ENCODE peak calls at places on chromosomes 13 and 19, in ten cellular contexts. F is effector memory CD8-positive, alpha-beta T cell; T is naive thymus-derived CD8-positive, alpha-beta T cell; L is A549; D is pancreas; P is CD4-positive, CD25-positive, alpha-beta regulatory T cell; S is body of pancreas; G is T-helper 17 cell; R is activated T-cell treated with anti-CD3 and anti-CD28 coated beads, Interleukin-2, amount 50 U/mL, for 4 hours; O is HCT116. M is an unnamed sample.

GRCh38 chr13:27403727-27404385 is 20.6 kb upstream of the GTF3A start:
- ATAC-seq in R (no peak), F (no peak), T (no peak), S (peak), D (peak), G (no peak), O (no peak), P (no peak), L (no peak), M (no peak)

GRCh38 chr13:41652735-41653361 is 195.5 kb downstream of the RGCC start:
- ATAC-seq in D (peak), T (no peak), P (no peak), G (peak), F (peak), O (no peak), R (no peak), S (peak), L (peak), M (peak)

GRCh38 chr13:73767191-73767741 is 366.9 kb downstream of the KLF12 start:
- ATAC-seq in F (no peak), R (peak), L (no peak), O (no peak), T (peak), D (no peak), S (no peak), G (peak), P (no peak), M (no peak)

GRCh38 chr13:106599875-106600797 is 32.2 kb upstream of the ARGLU1 start:
- ATAC-seq in T (peak), G (no peak), P (no peak), D (no peak), S (no peak), R (peak), O (no peak), L (no peak), F (no peak), M (no peak)

GRCh38 chr19:48607359-48607755 is 815 bp downstream of the SPACA4 start:
- ATAC-seq in F (no peak), S (no peak), D (no peak), P (no peak), T (no peak), L (no peak), R (no peak), O (no peak), G (no peak), M (no peak)

GRCh38 chr13:106919638-106920037 is 351.7 kb upstream of the ARGLU1 start:
- ATAC-seq in O (no peak), F (no peak), T (no peak), L (no peak), G (no peak), S (peak), D (peak), P (no peak), R (no peak), M (peak)

GRCh38 chr13:94169783-94170513 is 309.5 kb downstream of the DCT start:
- ATAC-seq in T (no peak), D (peak), O (no peak), S (no peak), R (no peak), P (no peak), F (no peak), L (no peak), G (no peak), M (peak)

GRCh38 chr19:19259741-19260140 is 13.4 kb downstream of the TM6SF2 start:
- ATAC-seq in L (peak), P (no peak), S (no peak), D (no peak), F (no peak), O (peak), G (no peak), T (no peak), R (no peak), M (no peak)

GRCh38 chr13:31882794-31883193 is 143.5 kb downstream of the RXFP2 start:
- ATAC-seq in R (no peak), P (no peak), T (no peak), O (no peak), F (no peak), L (no peak), G (no peak), S (no peak), D (no peak), M (no peak)

GRCh38 chr19:54302252-54302651 is 10.7 kb downstream of the LILRA5 start:
- ATAC-seq in G (no peak), O (no peak), F (no peak), T (no peak), L (no peak), P (no peak), S (no peak), D (no peak), R (no peak), M (no peak)

GRCh38 chr19:15195381-15195964 is 5.3 kb downstream of the NOTCH3 start:
- ATAC-seq in R (peak), S (peak), T (peak), P (no peak), D (peak), L (peak), F (peak), O (peak), G (no peak), M (peak)

GRCh38 chr19:30864460-30865215 is 484.6 kb downstream of the TSHZ3 start:
- ATAC-seq in L (no peak), T (no peak), O (no peak), R (no peak), P (no peak), F (no peak), G (no peak), D (no peak), S (no peak), M (no peak)

GRCh38 chr13:50437252-50437651 is 406.2 kb downstream of the DLEU7 start:
- ATAC-seq in L (no peak), O (no peak), T (no peak), S (no peak), G (no peak), F (no peak), R (no peak), D (no peak), P (no peak), M (no peak)

GRCh38 chr13:79999601-80000000 is 341.3 kb downstream of the SPRY2 start:
- ATAC-seq in D (no peak), R (no peak), L (no peak), F (no peak), P (no peak), S (no peak), O (no peak), T (no peak), G (no peak), M (no peak)

GRCh38 chr19:43595999-43596841 is at the start of the genes IRGQ and ZNF576:
- ATAC-seq in R (peak), S (peak), P (peak), L (peak), O (peak), G (peak), D (peak), T (peak), F (peak), M (peak)

GRCh38 chr13:44710576-44710975 is 134.4 kb upstream of the TSC22D1 start:
- ATAC-seq in T (no peak), O (peak), P (no peak), L (peak), G (no peak), D (no peak), R (peak), S (no peak), F (no peak), M (no peak)

GRCh38 chr13:43373400-43373799 is 350.0 kb downstream of the DNAJC15 start:
- ATAC-seq in P (no peak), T (no peak), D (no peak), G (no peak), F (no peak), L (no peak), R (no peak), S (no peak), O (no peak), M (no peak)

GRCh38 chr19:27909861-27910260 is 1303.1 kb downstream of the UQCRFS1 start:
- ATAC-seq in F (no peak), P (no peak), G (no peak), S (no peak), O (no peak), D (no peak), T (no peak), R (no peak), L (no peak), M (no peak)

GRCh38 chr13:39571502-39572092 is 31.4 kb downstream of the LHFPL6 start:
- ATAC-seq in G (no peak), T (no peak), O (no peak), F (no peak), D (no peak), P (no peak), S (no peak), R (no peak), L (no peak), M (no peak)

GRCh38 chr19:9671654-9672053 is 3.2 kb downstream of the ZNF562 start:
- ATAC-seq in L (no peak), D (no peak), R (no peak), T (no peak), P (no peak), F (no peak), G (no peak), S (no peak), O (no peak), M (no peak)

GRCh38 chr19:5843295-5843927 is 3.9 kb upstream of the FUT6 start:
- ATAC-seq in P (no peak), L (no peak), S (no peak), G (no peak), O (no peak), T (no peak), F (no peak), D (no peak), R (no peak), M (no peak)

GRCh38 chr19:47542030-47542475 is 27.2 kb upstream of the NAPA start:
- ATAC-seq in P (no peak), L (no peak), S (no peak), D (no peak), G (no peak), O (no peak), F (peak), R (no peak), T (no peak), M (peak)

GRCh38 chr19:10207026-10207425 is 12.3 kb upstream of the DNMT1 start:
- ATAC-seq in F (no peak), O (no peak), T (no peak), G (no peak), D (no peak), R (no peak), S (no peak), L (no peak), P (no peak), M (no peak)

GRCh38 chr13:45932611-45933182 is 81.1 kb upstream of the SIAH3 start:
- ATAC-seq in D (peak), P (no peak), O (no peak), L (no peak), R (no peak), T (no peak), G (no peak), S (no peak), F (no peak), M (no peak)

GRCh38 chr13:51945149-51945548 is 66.1 kb downstream of the ATP7B start:
- ATAC-seq in S (no peak), G (no peak), F (no peak), P (no peak), R (no peak), O (no peak), L (no peak), D (no peak), T (no peak), M (no peak)

GRCh38 chr19:55312621-55313117 is 12.5 kb downstream of the TMEM150B start:
- ATAC-seq in S (no peak), L (peak), R (no peak), D (no peak), O (peak), F (no peak), G (no peak), P (no peak), T (no peak), M (no peak)

GRCh38 chr13:44303681-44304432 is 69.8 kb upstream of the SERP2 start:
- ATAC-seq in S (peak), G (no peak), O (no peak), D (peak), T (no peak), P (no peak), R (no peak), F (no peak), L (no peak), M (peak)

GRCh38 chr13:52405369-52405766 is 604 bp downstream of the THSD1 start:
- ATAC-seq in R (peak), P (no peak), L (peak), T (peak), G (peak), D (no peak), S (no peak), O (no peak), F (peak), M (no peak)

GRCh38 chr13:25872871-25873607 is 178.8 kb downstream of the SHISA2 start:
- ATAC-seq in D (no peak), G (no peak), L (no peak), R (no peak), S (no peak), F (no peak), O (no peak), P (no peak), T (no peak), M (no peak)

GRCh38 chr13:107296804-107297203 is 728.9 kb upstream of the ARGLU1 start:
- ATAC-seq in D (no peak), O (no peak), G (no peak), L (no peak), T (no peak), P (no peak), F (no peak), R (no peak), S (no peak), M (no peak)

GRCh38 chr13:53042897-53043296 is 14.3 kb downstream of the OLFM4 start:
- ATAC-seq in P (no peak), L (no peak), G (no peak), D (no peak), S (no peak), O (no peak), T (no peak), R (no peak), F (no peak), M (no peak)

GRCh38 chr19:15442142-15442920 is 7.4 kb downstream of the WIZ start:
- ATAC-seq in P (no peak), L (no peak), G (no peak), D (no peak), O (no peak), S (no peak), T (no peak), R (no peak), F (no peak), M (no peak)